ENCODE peak calls at places on chromosome 5, in seven cellular contexts. L, K, J, C, Y, A and R are unnamed samples.

GRCh38 chr5:1153428-1153827 is 41.6 kb upstream of the SLC12A7 start:
- DNase-seq in Y (no peak), J (no peak), A (no peak), L (no peak), C (no peak), K (no peak), R (no peak)

GRCh38 chr5:171432076-171432475 is 12.6 kb downstream of the FGF18 start:
- DNase-seq in L (no peak), K (no peak), C (no peak), J (no peak), A (no peak), Y (no peak), R (no peak)

GRCh38 chr5:93360436-93361100 is 220.5 kb downstream of the NR2F1-AS1 start:
- DNase-seq in C (no peak), L (no peak), Y (no peak), A (no peak), K (no peak), J (no peak), R (no peak)

GRCh38 chr5:50903651-50904050 is 237.2 kb downstream of the PARP8 start:
- DNase-seq in L (no peak), A (peak; percentile 94), Y (no peak), J (no peak), K (no peak), C (no peak), R (no peak)

GRCh38 chr5:68746220-68747076 is 347.4 kb upstream of the SLC30A5 start:
- DNase-seq in J (no peak), Y (no peak), C (no peak), A (no peak), L (no peak), K (no peak), R (no peak)

GRCh38 chr5:75265731-75266130 is 29.1 kb upstream of the ANKRD31 start:
- DNase-seq in J (no peak), A (peak; percentile 63), Y (peak; percentile 63), K (peak; percentile 53), L (no peak), C (no peak), R (peak; percentile 72)

GRCh38 chr5:149053027-149053705 is 9.7 kb downstream of the SH3TC2 start:
- DNase-seq in K (peak; percentile 72), L (no peak), Y (no peak), C (no peak), A (no peak), J (no peak), R (no peak)

GRCh38 chr5:157543825-157544622 is 31.6 kb downstream of the ADAM19 start:
- DNase-seq in K (peak; percentile 87), A (no peak), Y (peak; percentile 40), J (no peak), L (no peak), C (no peak), R (no peak)

GRCh38 chr5:139950436-139950835 is 92.7 kb downstream of the NRG2 start:
- DNase-seq in C (no peak), K (no peak), A (no peak), J (no peak), L (no peak), Y (no peak), R (no peak)

GRCh38 chr5:98656106-98656795 is 117.2 kb upstream of the RGMB start:
- DNase-seq in L (peak; percentile 61), C (no peak), A (no peak), J (no peak), K (peak; percentile 48), Y (no peak), R (peak; percentile 60)

GRCh38 chr5:126816649-126817048 is 39.7 kb downstream of the LMNB1 start:
- DNase-seq in A (no peak), C (no peak), L (no peak), Y (no peak), J (no peak), K (no peak), R (no peak)

GRCh38 chr5:44952376-44952775 is 143.6 kb downstream of the MRPS30 start:
- DNase-seq in A (peak; percentile 42), K (peak; percentile 15), Y (peak; percentile 62), C (no peak), J (no peak), L (no peak), R (peak; percentile 71)

GRCh38 chr5:175728885-175729828 is 71.3 kb downstream of the HRH2 start:
- DNase-seq in L (peak; percentile 38), Y (peak; percentile 14), C (peak; percentile 71), A (no peak), J (no peak), K (no peak), R (peak; percentile 63)

GRCh38 chr5:90983148-90983547 is 400.0 kb downstream of the ARRDC3 start:
- DNase-seq in L (no peak), Y (peak; percentile 93), J (no peak), A (peak; percentile 93), K (peak; percentile 84), C (no peak), R (no peak)

GRCh38 chr5:6827815-6828214 is 114.6 kb downstream of the TENT4A start:
- DNase-seq in Y (no peak), C (no peak), A (no peak), K (no peak), J (no peak), L (no peak), R (peak; percentile 54)

GRCh38 chr5:75734913-75735789 is 17.9 kb upstream of the POC5 start:
- DNase-seq in J (peak; percentile 23), Y (peak; percentile 18), C (peak; percentile 56), A (peak; percentile 59), L (peak; percentile 23), K (peak; percentile 4), R (peak; percentile 73)

GRCh38 chr5:68593211-68593701 is 377.7 kb downstream of the PIK3R1 start:
- DNase-seq in L (no peak), Y (no peak), K (no peak), A (no peak), C (no peak), J (no peak), R (no peak)

GRCh38 chr5:143206194-143207053 is 197.1 kb downstream of the NR3C1 start:
- DNase-seq in Y (no peak), J (no peak), L (no peak), K (no peak), C (no peak), A (peak; percentile 87), R (no peak)

GRCh38 chr5:173242675-173243085 is 7.7 kb upstream of the NKX2-5 start:
- DNase-seq in J (no peak), Y (peak; percentile 49), K (no peak), C (peak; percentile 77), L (no peak), A (no peak), R (peak; percentile 76)

GRCh38 chr5:173243808-173244305 is 8.9 kb upstream of the NKX2-5 start:
- DNase-seq in C (peak; percentile 50), J (no peak), Y (peak; percentile 51), L (no peak), A (peak; percentile 8), K (no peak), R (peak; percentile 76)

GRCh38 chr5:173242079-173242478 is 7.1 kb upstream of the NKX2-5 start:
- DNase-seq in C (no peak), A (no peak), K (no peak), J (no peak), Y (no peak), L (no peak), R (peak; percentile 3)

GRCh38 chr5:173245319-173246134 is 10.5 kb upstream of the NKX2-5 start:
- DNase-seq in Y (peak; percentile 36), C (peak; percentile 50), L (no peak), K (no peak), A (no peak), J (no peak), R (peak; percentile 95)

DNA sequence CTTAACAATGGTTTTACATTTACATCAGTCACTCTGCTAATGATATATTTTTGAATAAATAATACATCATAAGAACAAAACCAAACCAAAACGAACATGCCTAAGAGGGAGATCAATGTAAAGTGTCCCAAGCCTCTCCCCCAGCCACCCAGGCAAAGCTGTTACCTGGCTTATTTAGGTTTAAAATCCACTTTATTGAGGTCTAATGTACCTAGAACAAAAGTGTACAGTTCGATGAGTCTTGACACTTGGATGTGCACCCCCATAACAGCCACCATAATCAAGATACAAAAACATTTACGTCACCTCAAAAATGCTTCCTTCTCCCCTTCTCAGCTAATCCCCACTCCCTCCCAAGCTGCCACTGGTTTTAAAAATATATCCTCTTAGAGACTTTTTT is 8.2 kb upstream of the NKX2-5 start:
- DNase-seq in K (no peak), C (no peak), Y (no peak), J (no peak), L (no peak), A (no peak), R (no peak)
- H2BK120ac ChIP-seq in K (no peak overlapping the region), C (no peak overlapping the region), Y (no peak overlapping the region), J (no peak overlapping the region), L (no peak overlapping the region), A (no peak overlapping the region), R (no peak overlapping the region)

DNA sequence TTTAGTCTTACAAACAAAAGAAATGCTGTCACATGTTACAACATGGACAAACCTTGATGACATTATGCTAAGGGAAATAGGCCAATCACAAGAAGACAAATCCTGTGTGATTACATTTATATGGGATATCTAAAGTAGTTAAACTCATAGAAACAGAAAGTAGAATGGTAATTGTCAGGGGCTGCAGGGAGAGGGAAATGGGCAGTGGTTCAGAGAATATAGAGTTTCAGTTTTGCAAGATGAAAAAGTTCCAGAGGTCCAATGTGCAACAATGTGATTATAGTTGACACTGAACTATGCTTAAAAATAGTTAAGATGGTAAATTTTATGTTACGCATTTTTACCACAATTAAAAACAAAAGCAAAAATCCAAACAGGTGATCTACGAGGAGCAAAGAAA is 265.5 kb downstream of the NDUFS4 start:
- DNase-seq in A (no peak), J (no peak), L (no peak), Y (no peak), C (no peak), K (no peak), R (no peak)
- H2BK120ac ChIP-seq in A (no peak overlapping the region), J (no peak overlapping the region), L (no peak overlapping the region), Y (no peak overlapping the region), C (no peak overlapping the region), K (no peak overlapping the region), R (no peak overlapping the region)

DNA sequence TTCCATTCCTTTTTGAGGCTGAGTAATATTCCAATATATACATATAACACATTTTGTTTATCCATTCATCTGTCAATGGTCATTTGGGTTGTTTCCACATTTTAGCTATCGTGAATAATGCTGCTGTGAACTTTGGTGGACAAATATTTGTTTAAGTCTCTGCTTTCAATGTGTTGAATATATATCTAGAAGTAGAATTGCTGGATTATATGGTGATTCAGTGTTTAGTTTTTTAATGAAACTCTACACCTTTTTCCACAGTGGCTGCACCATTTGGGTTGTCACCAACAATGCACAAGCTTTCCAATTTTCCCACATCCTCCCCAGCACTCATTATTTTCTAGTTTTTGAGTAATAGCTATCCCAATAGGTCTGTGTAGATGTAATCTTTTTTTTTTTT is 69.5 kb downstream of the ACTBL2 start:
- DNase-seq in A (no peak), K (no peak), Y (no peak), L (no peak), J (no peak), C (no peak), R (no peak)
- H2BK120ac ChIP-seq in A (no peak overlapping the region), K (no peak overlapping the region), Y (no peak overlapping the region), L (no peak overlapping the region), J (no peak overlapping the region), C (no peak overlapping the region), R (no peak overlapping the region)

DNA sequence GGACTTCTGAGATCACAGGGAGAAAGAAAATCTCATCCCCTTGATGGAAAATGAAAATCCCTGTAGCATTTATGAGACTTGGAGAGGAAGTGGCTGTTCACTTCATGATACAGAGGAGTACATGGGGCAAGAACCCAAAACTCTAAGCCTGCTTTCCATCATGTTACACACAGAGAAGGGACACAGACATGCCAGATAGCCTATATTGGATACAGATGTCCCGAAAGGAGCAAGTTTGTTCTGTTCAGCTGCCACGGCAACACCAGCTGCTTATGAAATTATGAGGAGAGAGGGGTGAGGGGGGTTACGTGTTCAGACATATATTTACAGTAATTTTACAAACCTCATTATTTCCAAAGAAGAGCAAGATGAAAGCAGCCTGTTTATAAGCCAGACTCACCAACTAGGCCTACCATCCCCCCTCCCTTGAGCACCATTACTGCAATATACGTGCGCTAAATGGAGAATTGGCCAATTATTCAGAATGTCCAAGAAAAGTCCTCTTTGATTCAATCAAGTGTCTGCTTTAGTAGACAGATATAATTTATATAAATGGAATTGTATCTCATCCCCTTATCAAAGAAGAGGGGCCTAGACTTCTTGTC is 219.9 kb downstream of the MARCHF11 start:
- DNase-seq in L (no peak), A (no peak), Y (no peak), C (no peak), K (no peak), J (no peak), R (no peak)
- H2BK120ac ChIP-seq in L (no peak overlapping the region), A (no peak overlapping the region), Y (no peak overlapping the region), C (no peak overlapping the region), K (no peak overlapping the region), J (no peak overlapping the region), R (no peak overlapping the region)